ENCODE peak calls at places on chromosomes 16 and 17, in ten cellular contexts. One of them, this sample, is unnamed.
A peak's percentile ranks its signal among the peaks of the same experiment; 100 is the strongest.

GRCh38 chr17:3687949-3688614 is 7.9 kb downstream of the P2RX5 start:
- DNase-seq in esophagus muscularis mucosa: no peak
- DNase-seq in suprapubic skin: no peak
- DNase-seq in A549: no peak
- DNase-seq in uterus: no peak
- DNase-seq in H54: no peak
- DNase-seq in K562: no peak
- DNase-seq in prostate gland: no peak
- DNase-seq in adrenal gland: no peak
- DNase-seq in tibial nerve: no peak
- DNase-seq in this sample: no peak

GRCh38 chr17:57955183-57955952 is at the start of gene CUEDC1:
- DNase-seq in K562: peak; percentile 81
- DNase-seq in suprapubic skin: peak; percentile 84
- DNase-seq in A549: peak; percentile 76
- DNase-seq in H54: peak; percentile 84
- DNase-seq in adrenal gland: peak; percentile 81
- DNase-seq in esophagus muscularis mucosa: peak; percentile 91
- DNase-seq in tibial nerve: peak; percentile 53
- DNase-seq in prostate gland: peak; percentile 67
- DNase-seq in uterus: peak; percentile 84
- DNase-seq in this sample: peak; percentile 68

GRCh38 chr16:56999409-57000270 is 10.3 kb downstream of the NLRC5 start:
- DNase-seq in A549: no peak
- DNase-seq in K562: no peak
- DNase-seq in adrenal gland: no peak
- DNase-seq in prostate gland: no peak
- DNase-seq in esophagus muscularis mucosa: no peak
- DNase-seq in uterus: peak; percentile 10
- DNase-seq in H54: no peak
- DNase-seq in suprapubic skin: peak; percentile 54
- DNase-seq in tibial nerve: no peak
- DNase-seq in this sample: no peak

GRCh38 chr16:70757183-70757582 is 43.8 kb downstream of the VAC14 start:
- DNase-seq in prostate gland: no peak
- DNase-seq in uterus: no peak
- DNase-seq in tibial nerve: no peak
- DNase-seq in A549: no peak
- DNase-seq in K562: no peak
- DNase-seq in suprapubic skin: no peak
- DNase-seq in H54: no peak
- DNase-seq in esophagus muscularis mucosa: no peak
- DNase-seq in adrenal gland: no peak
- DNase-seq in this sample: no peak

GRCh38 chr17:81685108-81685507 is 1.3 kb downstream of the HGS start:
- DNase-seq in esophagus muscularis mucosa: no peak
- DNase-seq in prostate gland: no peak
- DNase-seq in adrenal gland: peak; percentile 62
- DNase-seq in suprapubic skin: no peak
- DNase-seq in tibial nerve: no peak
- DNase-seq in A549: peak; percentile 76
- DNase-seq in H54: peak; percentile 98
- DNase-seq in K562: no peak
- DNase-seq in uterus: no peak
- DNase-seq in this sample: no peak

GRCh38 chr16:8167436-8167835 is 422.9 kb downstream of the TMEM114 start:
- DNase-seq in adrenal gland: no peak
- DNase-seq in esophagus muscularis mucosa: no peak
- DNase-seq in A549: no peak
- DNase-seq in prostate gland: no peak
- DNase-seq in H54: no peak
- DNase-seq in suprapubic skin: no peak
- DNase-seq in uterus: no peak
- DNase-seq in tibial nerve: no peak
- DNase-seq in K562: no peak
- DNase-seq in this sample: no peak

GRCh38 chr16:82002831-82003230 is 8.4 kb downstream of the SDR42E1 start:
- DNase-seq in uterus: no peak
- DNase-seq in A549: no peak
- DNase-seq in prostate gland: no peak
- DNase-seq in adrenal gland: no peak
- DNase-seq in H54: no peak
- DNase-seq in K562: no peak
- DNase-seq in esophagus muscularis mucosa: no peak
- DNase-seq in suprapubic skin: no peak
- DNase-seq in tibial nerve: no peak
- DNase-seq in this sample: no peak

GRCh38 chr16:51989637-51990230 is 557.2 kb downstream of the TOX3 start:
- DNase-seq in uterus: no peak
- DNase-seq in prostate gland: peak; percentile 23
- DNase-seq in A549: no peak
- DNase-seq in suprapubic skin: no peak
- DNase-seq in tibial nerve: no peak
- DNase-seq in esophagus muscularis mucosa: no peak
- DNase-seq in H54: no peak
- DNase-seq in adrenal gland: no peak
- DNase-seq in K562: no peak
- DNase-seq in this sample: no peak

DNA sequence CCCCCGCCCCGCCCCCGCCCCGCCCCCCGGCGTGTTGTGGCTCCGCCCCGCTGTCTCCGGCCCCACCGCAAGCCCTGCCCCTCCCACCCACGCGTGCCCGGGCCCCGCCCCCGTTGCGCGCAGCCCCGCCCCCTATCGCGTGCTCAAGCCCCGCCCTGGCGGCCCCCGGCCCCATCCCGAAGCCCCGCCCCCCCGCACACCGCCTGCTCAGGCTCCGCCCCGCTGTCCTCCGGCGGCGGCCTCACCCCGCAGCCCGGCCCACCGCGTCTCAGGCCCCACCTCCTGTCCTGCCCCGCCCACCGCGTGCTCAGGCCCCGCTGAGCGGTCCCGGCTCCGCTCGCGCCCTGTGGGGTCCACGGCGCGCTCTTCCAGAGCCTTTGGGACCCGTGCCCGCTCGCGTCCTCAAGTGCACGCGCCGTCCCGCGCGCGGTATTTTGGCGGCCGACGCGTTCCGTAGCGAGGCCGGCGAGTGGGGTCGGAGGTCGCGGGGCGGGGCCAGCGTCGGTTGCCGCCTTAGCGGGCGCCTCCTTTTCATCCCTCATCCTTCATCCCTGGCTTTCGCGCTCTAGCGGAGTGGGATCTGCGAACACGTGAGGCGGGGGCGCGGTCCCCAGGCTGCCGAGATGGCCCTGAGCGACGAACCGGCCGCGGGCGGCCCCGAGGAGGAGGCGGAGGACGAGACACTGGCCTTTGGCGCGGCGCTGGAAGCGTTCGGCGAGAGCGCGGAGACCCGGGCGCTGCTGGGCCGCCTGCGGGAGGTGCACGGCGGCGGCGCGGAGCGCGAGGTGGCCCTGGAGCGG is at the start of gene TBCD:
- DNase-seq in A549: peak; percentile 90
- DNase-seq in esophagus muscularis mucosa: peak; percentile 96
- DNase-seq in uterus: peak; percentile 92
- DNase-seq in H54: peak; percentile 87
- DNase-seq in prostate gland: peak; percentile 88
- DNase-seq in tibial nerve: peak; percentile 84
- DNase-seq in adrenal gland: peak; percentile 90
- DNase-seq in suprapubic skin: peak; percentile 91
- DNase-seq in K562: peak; percentile 99
- DNase-seq in this sample: peak; percentile 91
- TF ChIP-seq POLR2A in A549: peak; percentile 54
- TF ChIP-seq POLR2A in esophagus muscularis mucosa: peak; percentile 10
- TF ChIP-seq POLR2A in uterus: peak; percentile 47
- TF ChIP-seq POLR2A in H54: peak; percentile 59
- TF ChIP-seq POLR2A in prostate gland: peak; percentile 77
- TF ChIP-seq POLR2A in tibial nerve: peak; percentile 71
- TF ChIP-seq POLR2A in adrenal gland: no peak
- TF ChIP-seq POLR2A in suprapubic skin: no peak
- TF ChIP-seq POLR2A in K562: peak; percentile 58
- TF ChIP-seq POLR2A in this sample: no peak

GRCh38 chr17:49677134-49677932 is 564 bp downstream of the SPOP start:
- DNase-seq in tibial nerve: peak; percentile 93
- DNase-seq in adrenal gland: peak; percentile 97
- DNase-seq in prostate gland: peak; percentile 94
- DNase-seq in esophagus muscularis mucosa: peak; percentile 98
- DNase-seq in A549: peak; percentile 99
- DNase-seq in uterus: peak; percentile 95
- DNase-seq in suprapubic skin: peak; percentile 98
- DNase-seq in H54: peak; percentile 99
- DNase-seq in K562: peak; percentile 96
- DNase-seq in this sample: peak; percentile 96
- TF ChIP-seq POLR2A in tibial nerve: no peak
- TF ChIP-seq POLR2A in adrenal gland: no peak
- TF ChIP-seq POLR2A in prostate gland: no peak
- TF ChIP-seq POLR2A in esophagus muscularis mucosa: peak; percentile 51
- TF ChIP-seq POLR2A in A549: peak; percentile 90
- TF ChIP-seq POLR2A in uterus: peak; percentile 8
- TF ChIP-seq POLR2A in suprapubic skin: no peak
- TF ChIP-seq POLR2A in H54: peak; percentile 39
- TF ChIP-seq POLR2A in K562: peak; percentile 73
- TF ChIP-seq POLR2A in this sample: no peak

GRCh38 chr17:44095388-44095646 is 24.8 kb downstream of the G6PC3 start:
- DNase-seq in H54: no peak
- DNase-seq in tibial nerve: no peak
- DNase-seq in uterus: no peak
- DNase-seq in esophagus muscularis mucosa: no peak
- DNase-seq in prostate gland: no peak
- DNase-seq in suprapubic skin: no peak
- DNase-seq in A549: no peak
- DNase-seq in adrenal gland: no peak
- DNase-seq in K562: peak; percentile 77
- DNase-seq in this sample: no peak

GRCh38 chr17:44093231-44093900 is 22.8 kb downstream of the G6PC3 start:
- DNase-seq in K562: no peak
- DNase-seq in prostate gland: no peak
- DNase-seq in uterus: no peak
- DNase-seq in H54: no peak
- DNase-seq in tibial nerve: no peak
- DNase-seq in suprapubic skin: no peak
- DNase-seq in A549: no peak
- DNase-seq in adrenal gland: no peak
- DNase-seq in esophagus muscularis mucosa: no peak
- DNase-seq in this sample: no peak

GRCh38 chr17:44094701-44095387 is 24.3 kb downstream of the G6PC3 start:
- DNase-seq in suprapubic skin: no peak
- DNase-seq in prostate gland: no peak
- DNase-seq in adrenal gland: no peak
- DNase-seq in esophagus muscularis mucosa: no peak
- DNase-seq in H54: no peak
- DNase-seq in tibial nerve: no peak
- DNase-seq in K562: no peak
- DNase-seq in uterus: no peak
- DNase-seq in A549: no peak
- DNase-seq in this sample: no peak

GRCh38 chr17:44097110-44097810 is 26.2 kb downstream of the HDAC5 start:
- DNase-seq in K562: peak; percentile 34
- DNase-seq in suprapubic skin: no peak
- DNase-seq in prostate gland: no peak
- DNase-seq in esophagus muscularis mucosa: no peak
- DNase-seq in H54: no peak
- DNase-seq in tibial nerve: no peak
- DNase-seq in adrenal gland: no peak
- DNase-seq in A549: no peak
- DNase-seq in uterus: no peak
- DNase-seq in this sample: no peak

DNA sequence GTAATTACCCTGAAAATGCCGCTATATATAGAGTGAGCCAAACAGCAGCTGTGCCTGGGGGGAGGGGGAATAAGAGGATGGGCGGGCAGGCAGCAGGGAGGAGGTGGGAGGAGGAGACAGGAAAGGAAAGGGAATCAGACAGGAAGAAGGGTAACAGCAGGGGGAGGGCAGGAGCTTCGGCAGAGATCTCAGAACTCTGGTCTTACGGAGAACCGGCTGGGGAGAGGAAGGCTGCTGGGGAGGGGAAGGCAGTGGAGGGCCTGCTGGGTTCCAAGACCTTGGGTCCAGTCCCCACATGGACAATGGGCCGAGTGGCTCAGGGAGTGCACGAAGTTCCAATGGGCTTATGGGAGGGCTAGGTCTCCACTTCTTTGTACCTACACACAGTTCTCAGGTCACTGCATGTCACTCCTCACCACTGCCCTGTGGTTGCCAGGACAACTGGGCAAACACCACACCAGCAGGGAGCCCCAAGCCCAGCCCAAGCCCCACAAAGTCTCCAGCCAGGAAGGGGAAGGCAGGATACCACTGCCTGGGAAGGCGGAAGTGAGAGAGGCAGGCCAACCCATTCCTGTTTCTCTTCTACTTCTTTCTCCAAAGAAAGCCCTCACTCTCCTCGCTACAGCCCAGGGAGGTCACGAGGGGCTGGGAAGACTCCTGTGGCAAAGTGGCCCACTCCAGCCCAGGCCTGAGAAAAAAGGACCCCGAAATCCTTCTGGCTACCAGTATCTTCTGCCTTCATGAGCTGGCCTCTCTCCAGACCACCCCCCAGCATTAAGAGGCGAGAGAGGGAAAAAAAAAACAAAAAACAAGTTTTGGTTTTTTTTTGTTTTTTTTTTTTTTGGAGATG is 25.3 kb downstream of the G6PC3 start:
- DNase-seq in uterus: peak; percentile 72
- DNase-seq in esophagus muscularis mucosa: no peak
- DNase-seq in tibial nerve: peak; percentile 51
- DNase-seq in A549: peak; percentile 88
- DNase-seq in K562: peak; percentile 82
- DNase-seq in suprapubic skin: no peak
- DNase-seq in adrenal gland: peak; percentile 52
- DNase-seq in H54: peak; percentile 88
- DNase-seq in prostate gland: no peak
- DNase-seq in this sample: peak; percentile 78
- TF ChIP-seq POLR2A in uterus: no peak
- TF ChIP-seq POLR2A in esophagus muscularis mucosa: no peak
- TF ChIP-seq POLR2A in tibial nerve: peak; percentile 19
- TF ChIP-seq POLR2A in A549: peak; percentile 61
- TF ChIP-seq POLR2A in K562: peak; percentile 82
- TF ChIP-seq POLR2A in suprapubic skin: no peak
- TF ChIP-seq POLR2A in adrenal gland: no peak
- TF ChIP-seq POLR2A in H54: peak; percentile 50
- TF ChIP-seq POLR2A in prostate gland: no peak
- TF ChIP-seq POLR2A in this sample: no peak

GRCh38 chr16:4736546-4736945 is 2.2 kb downstream of the DNAAF8 start:
- DNase-seq in tibial nerve: no peak
- DNase-seq in A549: no peak
- DNase-seq in uterus: no peak
- DNase-seq in prostate gland: no peak
- DNase-seq in H54: no peak
- DNase-seq in adrenal gland: no peak
- DNase-seq in suprapubic skin: no peak
- DNase-seq in K562: no peak
- DNase-seq in esophagus muscularis mucosa: no peak
- DNase-seq in this sample: no peak

GRCh38 chr16:4733747-4734062 is 366 bp downstream of the ANKS3 start:
- DNase-seq in suprapubic skin: no peak
- DNase-seq in K562: no peak
- DNase-seq in tibial nerve: no peak
- DNase-seq in esophagus muscularis mucosa: no peak
- DNase-seq in H54: no peak
- DNase-seq in adrenal gland: no peak
- DNase-seq in A549: peak; percentile 40
- DNase-seq in uterus: no peak
- DNase-seq in prostate gland: peak; percentile 12
- DNase-seq in this sample: no peak

GRCh38 chr16:4733211-4733742 is 794 bp downstream of the ANKS3 start:
- DNase-seq in adrenal gland: no peak
- DNase-seq in esophagus muscularis mucosa: no peak
- DNase-seq in suprapubic skin: no peak
- DNase-seq in A549: no peak
- DNase-seq in uterus: no peak
- DNase-seq in H54: no peak
- DNase-seq in prostate gland: no peak
- DNase-seq in K562: no peak
- DNase-seq in tibial nerve: no peak
- DNase-seq in this sample: no peak

GRCh38 chr16:4734730-4735575 is 616 bp downstream of the DNAAF8 start:
- DNase-seq in adrenal gland: peak; percentile 92
- DNase-seq in tibial nerve: peak; percentile 88
- DNase-seq in A549: peak; percentile 81
- DNase-seq in suprapubic skin: peak; percentile 94
- DNase-seq in uterus: peak; percentile 89
- DNase-seq in H54: peak; percentile 93
- DNase-seq in esophagus muscularis mucosa: peak; percentile 96
- DNase-seq in K562: peak; percentile 93
- DNase-seq in prostate gland: peak; percentile 82
- DNase-seq in this sample: peak; percentile 95

GRCh38 chr16:4734063-4734729 is at the start of the genes ANKS3 and DNAAF8:
- DNase-seq in suprapubic skin: peak; percentile 96
- DNase-seq in prostate gland: peak; percentile 96
- DNase-seq in A549: peak; percentile 99
- DNase-seq in tibial nerve: peak; percentile 93
- DNase-seq in H54: peak; percentile 98
- DNase-seq in K562: peak; percentile 98
- DNase-seq in adrenal gland: peak; percentile 97
- DNase-seq in uterus: peak; percentile 93
- DNase-seq in esophagus muscularis mucosa: peak; percentile 98
- DNase-seq in this sample: peak; percentile 99
- TF ChIP-seq POLR2A in suprapubic skin: no peak
- TF ChIP-seq POLR2A in prostate gland: no peak
- TF ChIP-seq POLR2A in A549: peak; percentile 63
- TF ChIP-seq POLR2A in tibial nerve: peak; percentile 45
- TF ChIP-seq POLR2A in H54: peak; percentile 49
- TF ChIP-seq POLR2A in K562: peak; percentile 67
- TF ChIP-seq POLR2A in adrenal gland: no peak
- TF ChIP-seq POLR2A in uterus: peak; percentile 58
- TF ChIP-seq POLR2A in esophagus muscularis mucosa: no peak
- TF ChIP-seq POLR2A in this sample: no peak

This sample was measured in testis.